ENCODE peak calls at places on chromosomes 2 and 18, in four cellular contexts. B is mesenchymal stem cell, R is H1, L is IMR-90. U is an unnamed sample.

GRCh38 chr2:138777996-138778395 is 2.2 kb downstream of the NXPH2 start:
- DNase-seq in B (peak), R (no peak), L (peak), U (no peak)

GRCh38 chr2:67792796-67793195 is 270.0 kb downstream of the C1D start:
- DNase-seq in L (no peak), B (no peak), R (no peak), U (no peak)

GRCh38 chr18:50399582-50399981 is 24.7 kb downstream of the SKA1 start:
- DNase-seq in B (no peak), R (no peak), L (no peak), U (no peak)

GRCh38 chr2:128914320-128914719 is 595.7 kb upstream of the HS6ST1 start:
- DNase-seq in L (no peak), B (no peak), R (no peak), U (no peak)

GRCh38 chr18:9069482-9070059 is 32.9 kb upstream of the NDUFV2 start:
- DNase-seq in B (peak), L (no peak), R (no peak), U (no peak)

GRCh38 chr2:217286833-217287232 is 427.0 kb upstream of the TNP1 start:
- DNase-seq in B (peak), R (no peak), L (peak), U (no peak)

GRCh38 chr2:230130668-230131364 is 62.1 kb upstream of the SLC16A14 start:
- DNase-seq in B (peak), L (peak), R (no peak), U (peak)

GRCh38 chr2:195666113-195666712 is 9.2 kb downstream of the SLC39A10 start:
- DNase-seq in B (no peak), R (no peak), L (no peak), U (no peak)

GRCh38 chr18:55321268-55322175 is 266.5 kb downstream of the TCF4 start:
- DNase-seq in L (peak), R (peak), B (peak), U (peak)

GRCh38 chr2:152247337-152247695 is 71.8 kb upstream of the STAM2 start:
- DNase-seq in B (no peak), R (no peak), L (peak), U (peak)

GRCh38 chr2:84969511-84970265 is 1.3 kb upstream of the KCMF1 start:
- DNase-seq in L (peak), R (no peak), B (peak), U (peak)

GRCh38 chr2:195498176-195498575 is 158.8 kb upstream of the SLC39A10 start:
- DNase-seq in R (no peak), L (peak), B (peak), U (no peak)

GRCh38 chr2:181581534-181581933 is 75.4 kb downstream of the CERKL start:
- DNase-seq in R (no peak), B (no peak), L (no peak), U (peak)

GRCh38 chr18:54263904-54264336 is 5.4 kb upstream of the POLI start:
- DNase-seq in R (no peak), L (no peak), B (no peak), U (no peak)

GRCh38 chr18:61575419-61575818 is 242.2 kb downstream of the CDH20 start:
- DNase-seq in L (no peak), R (no peak), B (no peak), U (no peak)

GRCh38 chr18:31156831-31157763 is 5.6 kb downstream of the DSC1 start:
- DNase-seq in B (no peak), R (no peak), L (no peak), U (peak)

GRCh38 chr2:138147796-138148195 is 183.5 kb downstream of the HNMT start:
- DNase-seq in R (no peak), L (no peak), B (no peak), U (no peak)

DNA sequence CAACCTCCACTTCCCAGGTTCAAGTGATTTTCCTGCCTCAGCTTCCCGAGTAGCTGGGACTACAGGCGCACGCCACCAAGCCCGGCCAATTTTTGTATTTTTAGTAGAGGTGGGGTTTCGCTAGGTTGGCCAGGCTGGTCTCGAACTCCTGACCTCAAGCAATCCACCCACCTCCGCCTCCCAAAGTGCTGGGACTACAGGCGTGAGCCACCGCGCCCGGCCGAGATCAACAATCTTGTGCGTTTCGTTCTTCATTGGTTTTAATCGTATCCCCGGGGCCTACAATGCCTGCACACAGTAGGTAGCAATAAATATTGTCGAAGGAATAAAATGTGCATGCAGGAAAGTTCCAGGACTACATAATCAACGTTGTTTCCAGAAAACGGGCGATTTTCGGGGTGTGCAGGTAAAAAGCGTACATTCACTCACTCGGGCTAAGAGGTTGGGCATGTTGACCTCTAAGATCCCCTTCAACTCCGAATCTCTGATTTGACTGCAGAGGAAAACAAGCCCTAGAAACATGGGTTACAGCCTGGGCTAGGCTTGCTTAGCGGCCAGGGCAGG is 2.7 kb upstream of the SOS1 start:
- DNase-seq in R (no peak), L (no peak), B (no peak), U (no peak)
- H3K14ac ChIP-seq in R (no peak), L (peak), B (no peak), U (peak)

GRCh38 chr2:202934456-202934855 is 22.4 kb downstream of the CARF start:
- DNase-seq in B (no peak), R (no peak), L (no peak), U (peak)

GRCh38 chr2:202933958-202934357 is 21.9 kb downstream of the CARF start:
- DNase-seq in B (no peak), L (no peak), R (no peak), U (no peak)

GRCh38 chr2:202933139-202933510 is 21.1 kb downstream of the CARF start:
- DNase-seq in R (no peak), B (no peak), L (no peak), U (peak)

GRCh38 chr2:202932425-202933138 is 20.5 kb downstream of the CARF start:
- DNase-seq in R (no peak), B (peak), L (peak), U (peak)
- H2AK5ac ChIP-seq in R (no peak), B (no peak), L (peak), U (no peak)

GRCh38 chr2:105100064-105100840 is 62.4 kb downstream of the MRPS9 start:
- DNase-seq in L (no peak), R (no peak), B (no peak), U (peak)

GRCh38 chr2:105104208-105104731 is 66.4 kb downstream of the MRPS9 start:
- DNase-seq in L (peak), R (no peak), B (no peak), U (no peak)

GRCh38 chr2:105102001-105102400 is 64.1 kb downstream of the MRPS9 start:
- DNase-seq in B (no peak), R (no peak), L (no peak), U (no peak)

GRCh38 chr2:105103481-105103880 is 65.6 kb downstream of the MRPS9 start:
- DNase-seq in R (no peak), L (no peak), B (no peak), U (no peak)

GRCh38 chr2:105102963-105103421 is 65.1 kb downstream of the MRPS9 start:
- DNase-seq in L (peak), R (peak), B (peak), U (peak)
- H3K4ac ChIP-seq in L (peak), R (no peak), B (no peak), U (no peak)

GRCh38 chr2:44943693-44944101 is 2.2 kb downstream of the SIX3 start:
- DNase-seq in B (no peak), R (no peak), L (no peak), U (no peak)
- H3K14ac ChIP-seq in B (no peak), R (no peak), L (no peak), U (no peak)